ENCODE peak calls at places on chromosomes 12 and 14, in seven cellular contexts. One of them, this sample, is unnamed.

GRCh38 chr12:100955139-100955538 is 160.6 kb downstream of the ANO4 start:
- DNase-seq in H1: no peak
- DNase-seq in A549: no peak
- DNase-seq in HCT116: no peak
- DNase-seq in IMR-90: peak
- DNase-seq in K562: no peak
- DNase-seq in HepG2: peak
- DNase-seq in this sample: peak

GRCh38 chr14:77864580-77864979 is 64.7 kb downstream of the ADCK1 start:
- DNase-seq in A549: no peak
- DNase-seq in K562: no peak
- DNase-seq in HepG2: no peak
- DNase-seq in H1: no peak
- DNase-seq in IMR-90: no peak
- DNase-seq in HCT116: no peak
- DNase-seq in this sample: no peak

GRCh38 chr14:69657961-69658360 is 46.6 kb downstream of the SUSD6 start:
- DNase-seq in A549: no peak
- DNase-seq in HCT116: no peak
- DNase-seq in H1: no peak
- DNase-seq in K562: peak
- DNase-seq in HepG2: peak
- DNase-seq in IMR-90: peak
- DNase-seq in this sample: no peak

GRCh38 chr12:126355346-126355745 is 1290.1 kb downstream of the AACS start:
- DNase-seq in K562: no peak
- DNase-seq in A549: no peak
- DNase-seq in HepG2: no peak
- DNase-seq in H1: no peak
- DNase-seq in IMR-90: no peak
- DNase-seq in HCT116: no peak
- DNase-seq in this sample: no peak

GRCh38 chr14:66662374-66662773 is 154.4 kb downstream of the GPHN start:
- DNase-seq in A549: peak
- DNase-seq in K562: no peak
- DNase-seq in H1: no peak
- DNase-seq in HCT116: no peak
- DNase-seq in IMR-90: no peak
- DNase-seq in HepG2: peak
- DNase-seq in this sample: peak

GRCh38 chr14:93917141-93917540 is 10.0 kb upstream of the FAM181A start:
- DNase-seq in IMR-90: no peak
- DNase-seq in A549: no peak
- DNase-seq in K562: no peak
- DNase-seq in H1: no peak
- DNase-seq in HCT116: no peak
- DNase-seq in HepG2: no peak
- DNase-seq in this sample: no peak

GRCh38 chr12:49893753-49894752 is 9.6 kb downstream of the FAIM2 start:
- DNase-seq in HepG2: no peak
- DNase-seq in A549: peak
- DNase-seq in K562: no peak
- DNase-seq in IMR-90: peak
- DNase-seq in HCT116: peak
- DNase-seq in H1: no peak
- DNase-seq in this sample: peak

GRCh38 chr12:19530631-19531020 is 91.3 kb downstream of the AEBP2 start:
- DNase-seq in HepG2: no peak
- DNase-seq in IMR-90: peak
- DNase-seq in A549: no peak
- DNase-seq in HCT116: no peak
- DNase-seq in H1: no peak
- DNase-seq in K562: no peak
- DNase-seq in this sample: no peak

GRCh38 chr14:91084516-91084915 is 24.1 kb upstream of the RPS6KA5 start:
- DNase-seq in A549: no peak
- DNase-seq in IMR-90: no peak
- DNase-seq in K562: no peak
- DNase-seq in H1: no peak
- DNase-seq in HCT116: no peak
- DNase-seq in HepG2: no peak
- DNase-seq in this sample: no peak

GRCh38 chr12:6607751-6608591 is 792 bp upstream of the CHD4 start:
- DNase-seq in A549: peak
- DNase-seq in HCT116: peak
- DNase-seq in H1: no peak
- DNase-seq in HepG2: peak
- DNase-seq in IMR-90: peak
- DNase-seq in K562: peak
- DNase-seq in this sample: peak

GRCh38 chr12:26156201-26156871 is 31.5 kb upstream of the BHLHE41 start:
- DNase-seq in K562: no peak
- DNase-seq in IMR-90: no peak
- DNase-seq in HCT116: no peak
- DNase-seq in HepG2: no peak
- DNase-seq in H1: no peak
- DNase-seq in A549: no peak
- DNase-seq in this sample: no peak

GRCh38 chr12:94730846-94731245 is 80.5 kb upstream of the TMCC3 start:
- DNase-seq in IMR-90: no peak
- DNase-seq in HepG2: no peak
- DNase-seq in H1: no peak
- DNase-seq in K562: no peak
- DNase-seq in A549: no peak
- DNase-seq in HCT116: no peak
- DNase-seq in this sample: no peak

GRCh38 chr14:95023886-95024285 is 133.4 kb downstream of the DICER1 start:
- DNase-seq in H1: no peak
- DNase-seq in A549: no peak
- DNase-seq in IMR-90: peak
- DNase-seq in K562: no peak
- DNase-seq in HepG2: no peak
- DNase-seq in HCT116: no peak
- DNase-seq in this sample: no peak

GRCh38 chr12:127516467-127516866 is 750.5 kb upstream of the TMEM132C start:
- DNase-seq in HepG2: no peak
- DNase-seq in H1: no peak
- DNase-seq in HCT116: no peak
- DNase-seq in IMR-90: peak
- DNase-seq in K562: no peak
- DNase-seq in A549: no peak
- DNase-seq in this sample: no peak

GRCh38 chr12:52235822-52236291 is 2.8 kb downstream of the KRT7 start:
- DNase-seq in K562: no peak
- DNase-seq in H1: no peak
- DNase-seq in HepG2: no peak
- DNase-seq in IMR-90: no peak
- DNase-seq in A549: peak
- DNase-seq in HCT116: no peak
- DNase-seq in this sample: no peak

GRCh38 chr12:47818701-47819543 is 781 bp downstream of the HDAC7 start:
- DNase-seq in HepG2: peak
- DNase-seq in HCT116: no peak
- DNase-seq in A549: peak
- DNase-seq in K562: peak
- DNase-seq in IMR-90: no peak
- DNase-seq in H1: no peak
- DNase-seq in this sample: peak

GRCh38 chr14:90609376-90609775 is 206.9 kb downstream of the TTC7B start:
- DNase-seq in HepG2: no peak
- DNase-seq in IMR-90: no peak
- DNase-seq in A549: no peak
- DNase-seq in HCT116: no peak
- DNase-seq in H1: no peak
- DNase-seq in K562: no peak
- DNase-seq in this sample: no peak

GRCh38 chr14:36656769-36657408 is 4.8 kb upstream of the PAX9 start:
- DNase-seq in HCT116: no peak
- DNase-seq in IMR-90: no peak
- DNase-seq in A549: no peak
- DNase-seq in K562: no peak
- DNase-seq in HepG2: no peak
- DNase-seq in H1: no peak
- DNase-seq in this sample: no peak
- H3K4me2 ChIP-seq in HCT116: peak
- H3K4me2 ChIP-seq in IMR-90: peak
- H3K4me2 ChIP-seq in A549: peak
- H3K4me2 ChIP-seq in K562: no peak
- H3K4me2 ChIP-seq in HepG2: no peak
- H3K4me2 ChIP-seq in H1: peak
- H3K4me2 ChIP-seq in this sample: peak

DNA sequence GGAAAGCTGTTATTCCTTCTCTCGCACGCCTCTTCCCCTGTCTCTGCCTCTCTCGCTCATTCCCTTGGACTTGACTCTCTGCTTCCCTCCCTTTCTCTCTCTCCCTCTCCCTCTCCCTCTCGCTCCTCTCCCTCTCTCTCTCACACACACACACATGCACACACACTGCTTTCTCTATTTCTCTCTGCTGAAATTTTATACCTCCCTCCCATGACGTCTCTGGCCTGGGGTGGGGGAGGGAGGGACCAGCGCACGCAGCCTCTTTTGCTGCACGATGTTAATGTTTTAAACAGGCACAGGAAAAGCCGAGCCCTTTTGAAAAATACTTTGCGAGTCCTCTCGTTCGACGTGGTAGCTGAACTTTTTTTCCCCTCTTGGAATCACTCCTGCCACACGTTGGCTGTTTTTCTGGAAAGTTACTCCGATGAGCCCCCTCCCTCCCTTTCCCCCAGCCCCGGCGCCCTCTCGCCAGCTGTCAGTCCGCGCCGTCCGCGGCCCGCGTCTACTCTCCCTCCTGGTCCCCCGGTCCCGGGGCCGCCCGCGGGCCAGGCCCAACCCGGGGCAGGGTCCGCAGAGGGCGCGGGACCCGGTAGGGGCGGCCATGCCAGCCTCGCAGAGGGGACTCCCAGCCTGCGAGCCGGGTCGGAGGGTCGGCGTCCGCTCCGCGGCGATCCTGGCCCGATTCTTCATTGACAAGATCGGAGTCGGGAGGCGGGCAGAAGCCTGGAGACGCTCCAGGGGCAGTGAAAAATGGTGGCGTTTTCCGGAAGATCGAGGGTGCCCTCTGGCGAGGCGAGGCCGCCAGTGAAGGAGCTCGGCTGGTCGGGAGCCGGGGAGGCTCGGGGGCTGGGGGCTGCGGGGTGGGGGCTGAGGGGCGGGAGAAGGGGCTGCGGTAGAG is at the start of gene TGFB3:
- DNase-seq in A549: peak
- DNase-seq in K562: peak
- DNase-seq in H1: no peak
- DNase-seq in HCT116: peak
- DNase-seq in HepG2: peak
- DNase-seq in IMR-90: peak
- DNase-seq in this sample: peak
- TF ChIP-seq POLR2A in A549: no peak
- TF ChIP-seq POLR2A in K562: no peak
- TF ChIP-seq POLR2A in H1: no peak
- TF ChIP-seq POLR2A in HCT116: no peak
- TF ChIP-seq POLR2A in HepG2: no peak
- TF ChIP-seq POLR2A in IMR-90: peak
- TF ChIP-seq POLR2A in this sample: no peak

GRCh38 chr12:75329918-75330826 is at the start of gene CAPS2:
- DNase-seq in K562: peak
- DNase-seq in H1: peak
- DNase-seq in HCT116: peak
- DNase-seq in HepG2: peak
- DNase-seq in A549: peak
- DNase-seq in IMR-90: peak
- DNase-seq in this sample: peak

GRCh38 chr12:75337905-75338304 is 3.4 kb downstream of the GLIPR1L1 start:
- DNase-seq in H1: no peak
- DNase-seq in IMR-90: no peak
- DNase-seq in A549: no peak
- DNase-seq in HepG2: no peak
- DNase-seq in K562: no peak
- DNase-seq in HCT116: no peak
- DNase-seq in this sample: no peak

DNA sequence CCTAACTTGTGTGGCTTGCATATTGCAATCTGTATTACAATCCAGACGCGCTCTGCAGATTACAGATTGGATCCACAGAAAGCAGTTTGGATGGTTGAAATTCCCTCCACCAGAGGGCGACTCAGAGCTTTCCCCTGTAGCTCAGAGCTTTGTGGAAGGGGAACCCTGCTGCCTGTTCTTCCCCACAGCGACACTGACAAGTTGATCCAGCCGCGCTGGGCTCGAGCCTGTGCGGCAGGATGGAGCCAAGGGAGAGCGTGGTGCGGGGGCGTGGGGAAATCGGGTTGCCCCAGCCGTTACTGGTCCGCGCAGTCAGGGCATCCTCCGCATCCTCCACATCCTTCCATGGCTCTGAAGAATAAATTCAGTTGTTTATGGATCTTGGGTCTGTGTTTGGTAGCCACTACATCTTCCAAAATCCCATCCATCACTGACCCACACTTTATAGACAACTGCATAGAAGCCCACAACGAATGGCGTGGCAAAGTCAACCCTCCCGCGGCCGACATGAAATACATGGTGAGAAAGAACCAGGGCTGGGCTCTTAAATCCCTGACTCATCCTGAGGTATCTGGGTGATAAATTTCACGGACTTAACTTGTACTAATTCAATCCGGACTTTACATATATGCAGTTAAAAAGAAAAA is at the start of gene GLIPR1L1:
- DNase-seq in IMR-90: peak
- DNase-seq in HepG2: peak
- DNase-seq in H1: peak
- DNase-seq in A549: peak
- DNase-seq in K562: peak
- DNase-seq in HCT116: peak
- DNase-seq in this sample: peak
- H3K4me2 ChIP-seq in IMR-90: peak
- H3K4me2 ChIP-seq in HepG2: peak
- H3K4me2 ChIP-seq in H1: peak
- H3K4me2 ChIP-seq in A549: peak
- H3K4me2 ChIP-seq in K562: peak
- H3K4me2 ChIP-seq in HCT116: peak
- H3K4me2 ChIP-seq in this sample: peak

GRCh38 chr12:93591137-93591868 is 18.8 kb downstream of the SOCS2 start:
- DNase-seq in IMR-90: peak
- DNase-seq in A549: peak
- DNase-seq in H1: no peak
- DNase-seq in HCT116: peak
- DNase-seq in K562: peak
- DNase-seq in HepG2: no peak
- DNase-seq in this sample: peak
- TF ChIP-seq POLR2A in IMR-90: peak
- TF ChIP-seq POLR2A in A549: peak
- TF ChIP-seq POLR2A in H1: peak
- TF ChIP-seq POLR2A in HCT116: no peak
- TF ChIP-seq POLR2A in K562: peak
- TF ChIP-seq POLR2A in HepG2: no peak
- TF ChIP-seq POLR2A in this sample: no peak

GRCh38 chr12:53948650-53949593 is 5.8 kb upstream of the HOXC12 start:
- DNase-seq in K562: peak
- DNase-seq in A549: peak
- DNase-seq in HCT116: no peak
- DNase-seq in H1: no peak
- DNase-seq in HepG2: peak
- DNase-seq in IMR-90: no peak
- DNase-seq in this sample: no peak
- H3K4me2 ChIP-seq in K562: peak
- H3K4me2 ChIP-seq in A549: no peak
- H3K4me2 ChIP-seq in HCT116: no peak
- H3K4me2 ChIP-seq in H1: no peak
- H3K4me2 ChIP-seq in HepG2: no peak
- H3K4me2 ChIP-seq in IMR-90: no peak
- H3K4me2 ChIP-seq in this sample: no peak